ENCODE peak calls at places on chromosomes 13 and 19, in seven cellular contexts. H is T-helper 17 cell; C is GOT3; B is retinal pigment epithelial cell; Y is GF-D8; O is stimulated activated CD4-positive, alpha-beta T cell treated with anti-CD3 and anti-CD28 coated beads, Interleukin-12 subunit alpha, Interleukin-12 subunit beta, amount 100 ng/mL, for 24 hours; K is T follicular helper cell. P is an unnamed sample.

GRCh38 chr19:30969586-30969985 is 379.6 kb downstream of the TSHZ3 start:
- DNase-seq in H (no peak), C (no peak), B (no peak), Y (no peak), O (no peak), K (no peak), P (no peak)

GRCh38 chr13:40146586-40147240 is 491.3 kb downstream of the COG6 start:
- DNase-seq in H (no peak), C (no peak), B (no peak), Y (no peak), O (no peak), K (no peak), P (no peak)

GRCh38 chr19:15644816-15645215 is 4.1 kb downstream of the CYP4F3 start:
- DNase-seq in H (no peak), C (no peak), B (no peak), Y (no peak), O (no peak), K (no peak), P (no peak)

GRCh38 chr13:108609353-108609752 is 20.1 kb upstream of the MYO16 start:
- DNase-seq in H (no peak), C (no peak), B (no peak), Y (no peak), O (no peak), K (no peak), P (no peak)

GRCh38 chr13:20160346-20161274 is at the start of gene GJA3:
- DNase-seq in H (peak; percentile 37), C (no peak), B (no peak), Y (no peak), O (no peak), K (peak; percentile 21), P (no peak)

GRCh38 chr13:107625648-107626047 is 589.7 kb downstream of the LIG4 start:
- DNase-seq in H (no peak), C (no peak), B (no peak), Y (no peak), O (no peak), K (no peak), P (no peak)

GRCh38 chr13:113862766-113863510 is 938 bp downstream of the GAS6 start:
- DNase-seq in H (no peak), C (no peak), B (no peak), Y (no peak), O (no peak), K (no peak), P (no peak)

GRCh38 chr19:38394488-38394887 is 6.0 kb downstream of the SPRED3 start:
- DNase-seq in H (peak; percentile 59), C (no peak), B (no peak), Y (no peak), O (peak; percentile 40), K (peak; percentile 53), P (no peak)

GRCh38 chr13:42643076-42643475 is 69.1 kb downstream of the TNFSF11 start:
- DNase-seq in H (no peak), C (no peak), B (no peak), Y (no peak), O (no peak), K (no peak), P (no peak)

GRCh38 chr13:95180513-95181245 is 120.6 kb downstream of the ABCC4 start:
- DNase-seq in H (no peak), C (no peak), B (no peak), Y (no peak), O (no peak), K (no peak), P (no peak)

GRCh38 chr19:46376241-46377153 is 29.6 kb downstream of the PPP5C start:
- DNase-seq in H (no peak), C (no peak), B (no peak), Y (no peak), O (no peak), K (no peak), P (no peak)

GRCh38 chr13:99033814-99034213 is 56.0 kb upstream of the DOCK9 start:
- DNase-seq in H (no peak), C (no peak), B (no peak), Y (no peak), O (no peak), K (no peak), P (no peak)

GRCh38 chr13:79548886-79549285 is 67.9 kb downstream of the NDFIP2 start:
- DNase-seq in H (no peak), C (no peak), B (no peak), Y (no peak), O (no peak), K (no peak), P (no peak)

GRCh38 chr13:93559718-93560117 is 333.1 kb downstream of the GPC6 start:
- DNase-seq in H (no peak), C (no peak), B (peak; percentile 88), Y (no peak), O (no peak), K (no peak), P (no peak)

GRCh38 chr13:62483774-62484173 is 1068.1 kb upstream of the PCDH20 start:
- DNase-seq in H (no peak), C (no peak), B (peak; percentile 55), Y (no peak), O (no peak), K (no peak), P (no peak)

GRCh38 chr13:113162783-113163685 is 4.6 kb downstream of the PROZ start:
- DNase-seq in H (no peak), C (no peak), B (no peak), Y (no peak), O (no peak), K (no peak), P (no peak)

GRCh38 chr13:111031531-111031961 is 83.6 kb upstream of the ARHGEF7 start:
- DNase-seq in H (no peak), C (no peak), B (peak; percentile 31), Y (no peak), O (no peak), K (no peak), P (no peak)

P was measured in D721Med.